ENCODE peak calls at places on chromosome 4, in six cellular contexts. N, I, J, U, O and G are unnamed samples. For H3K4me1, the result is how much of the 10 kb centered on the place peaks cover.

GRCh38 chr4:38673109-38673978 is 9.3 kb downstream of the KLF3 start:
- DNase-seq in N (no peak), I (peak), J (no peak), U (peak), O (peak), G (peak)

GRCh38 chr4:75513529-75514130 is 573 bp downstream of the RCHY1 start:
- DNase-seq in N (peak), I (no peak), J (no peak), U (no peak), O (peak), G (no peak)

GRCh38 chr4:119697887-119698393 is 69.3 kb upstream of the PDE5A start:
- DNase-seq in N (no peak), I (no peak), J (no peak), U (no peak), O (no peak), G (no peak)

GRCh38 chr4:10106421-10107039 is 10.1 kb downstream of the WDR1 start:
- DNase-seq in N (no peak), I (peak), J (peak), U (no peak), O (peak), G (peak)

GRCh38 chr4:55336138-55337034 is 9.7 kb upstream of the SRD5A3 start:
- DNase-seq in N (no peak), I (no peak), J (peak), U (no peak), O (no peak), G (no peak)

GRCh38 chr4:165464338-165464737 is 85.5 kb downstream of the CPE start:
- DNase-seq in N (no peak), I (no peak), J (no peak), U (no peak), O (no peak), G (no peak)

GRCh38 chr4:26268246-26268645 is 52.6 kb upstream of the RBPJ start:
- DNase-seq in N (no peak), I (no peak), J (peak), U (no peak), O (no peak), G (no peak)

GRCh38 chr4:189001283-189001970 is 862.2 kb downstream of the TRIML1 start:
- DNase-seq in N (no peak), I (no peak), J (peak), U (no peak), O (no peak), G (no peak)

GRCh38 chr4:144667500-144667899 is 21.5 kb downstream of the HHIP start:
- DNase-seq in N (no peak), I (no peak), J (no peak), U (no peak), O (no peak), G (no peak)

GRCh38 chr4:54961357-54961975 is 163.9 kb downstream of the KDR start:
- DNase-seq in N (peak), I (no peak), J (peak), U (peak), O (peak), G (no peak)

GRCh38 chr4:109998867-109999303 is 86.2 kb downstream of the EGF start:
- DNase-seq in N (peak), I (peak), J (peak), U (peak), O (peak), G (no peak)

GRCh38 chr4:24471623-24472510 is 112.5 kb downstream of the DHX15 start:
- DNase-seq in N (peak), I (peak), J (no peak), U (peak), O (no peak), G (peak)

GRCh38 chr4:8860892-8861575 is 10.6 kb downstream of the HMX1 start:
- DNase-seq in N (peak), I (no peak), J (no peak), U (no peak), O (no peak), G (no peak)

GRCh38 chr4:152309418-152309817 is 226.5 kb downstream of the FBXW7 start:
- DNase-seq in N (no peak), I (no peak), J (no peak), U (no peak), O (no peak), G (no peak)

GRCh38 chr4:17347445-17347844 is 164.4 kb downstream of the QDPR start:
- DNase-seq in N (peak), I (peak), J (peak), U (peak), O (peak), G (no peak)

DNA sequence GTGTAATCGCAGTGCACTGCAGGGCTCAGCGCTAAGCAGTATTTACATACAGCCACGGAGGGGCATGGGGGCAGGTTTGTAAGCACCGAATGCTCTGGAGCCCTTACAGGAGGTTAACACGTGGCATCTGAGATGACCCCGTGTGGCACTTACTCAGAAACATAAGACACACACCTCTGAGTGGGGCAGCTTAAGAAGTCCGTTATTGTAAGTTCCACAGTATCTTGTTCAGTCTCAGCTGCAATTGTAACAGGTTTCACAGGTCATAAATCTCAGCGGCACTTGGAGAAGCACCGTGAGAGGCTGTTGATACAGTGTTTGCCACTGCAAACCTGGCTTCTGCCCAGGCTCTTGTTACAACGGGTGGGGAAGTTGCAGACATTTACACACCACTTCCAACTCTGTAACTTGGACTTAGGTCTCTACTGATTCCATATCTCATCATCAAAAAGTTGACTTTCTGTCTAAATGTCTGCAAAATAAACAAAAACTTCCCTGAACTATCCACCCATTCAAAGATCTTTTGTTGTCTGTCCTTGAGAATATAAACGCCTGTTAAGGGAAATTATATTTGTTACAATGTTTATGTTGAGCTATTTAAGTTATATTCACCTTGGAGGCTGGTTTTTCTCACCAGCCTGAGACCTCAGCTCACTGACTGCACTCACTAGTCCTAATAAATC is 10.3 kb downstream of the CPLX1 start:
- DNase-seq in N (no peak), I (no peak), J (peak), U (no peak), O (no peak), G (peak)
- H3K27ac ChIP-seq in N (no peak), I (no peak), J (no peak), U (no peak), O (no peak), G (no peak)

DNA sequence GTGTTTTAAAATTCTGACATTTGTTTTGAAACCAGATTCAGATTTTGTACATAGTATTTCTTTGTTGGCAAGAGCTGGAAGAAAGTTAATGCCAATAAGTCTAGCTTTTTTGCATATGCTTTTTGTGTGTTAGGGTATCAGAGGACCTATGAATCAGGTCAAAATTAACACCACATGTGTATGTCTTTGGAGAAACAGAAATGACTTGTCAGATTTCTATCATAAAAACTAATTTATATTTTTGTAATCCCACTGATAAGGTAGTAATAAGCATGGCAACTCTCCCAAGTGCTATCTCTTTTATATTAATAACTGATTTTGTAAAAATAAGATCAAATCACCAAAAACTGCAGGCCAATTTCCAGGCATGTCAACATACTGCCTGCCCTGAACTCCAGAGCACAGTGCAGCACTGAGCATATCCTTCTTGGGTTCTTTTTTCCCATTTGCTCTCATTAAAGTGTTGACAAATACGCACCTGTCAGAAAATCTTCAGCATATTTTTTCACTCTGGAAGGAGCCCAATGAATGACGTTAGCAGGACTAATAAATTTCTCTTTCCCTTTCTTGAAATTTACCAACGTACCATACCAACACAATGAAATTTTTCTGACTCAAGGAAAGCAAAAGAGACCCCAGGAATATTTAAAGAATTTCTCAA is 65.5 kb downstream of the SH3RF1 start:
- DNase-seq in N (no peak), I (no peak), J (no peak), U (no peak), O (peak), G (no peak)
- H3K4me1 ChIP-seq in N (half or more), I (under half), J (under half), U (under half), O (under half), G (under half)

GRCh38 chr4:113623274-113623894 is 138.2 kb downstream of the CAMK2D start:
- DNase-seq in N (no peak), I (no peak), J (no peak), U (no peak), O (no peak), G (no peak)
- H3K27ac ChIP-seq in N (no peak), I (no peak), J (no peak), U (no peak), O (no peak), G (no peak)

DNA sequence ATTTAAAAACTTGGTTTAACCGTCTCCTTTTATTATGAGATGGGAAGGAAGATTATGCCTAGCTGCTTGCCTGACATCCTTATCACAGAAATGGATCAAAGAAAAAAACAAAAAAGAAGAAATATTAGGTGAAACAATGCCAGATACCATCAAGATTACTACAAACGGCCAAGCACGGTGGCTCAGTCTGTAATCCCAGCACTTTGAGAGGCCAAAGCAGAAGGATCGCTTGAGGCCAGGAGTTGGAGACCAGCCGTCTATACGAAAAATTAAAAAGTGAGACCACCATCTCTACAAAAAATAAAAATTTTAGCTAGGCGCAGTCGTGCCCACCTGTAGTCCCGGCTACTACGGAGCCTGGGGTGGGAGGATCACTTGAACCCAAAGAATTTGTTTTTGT is 2.3 kb downstream of the FRYL start:
- DNase-seq in N (no peak), I (no peak), J (no peak), U (no peak), O (no peak), G (no peak)
- H3K4me1 ChIP-seq in N (under half), I (under half), J (under half), U (under half), O (under half), G (half or more)

GRCh38 chr4:105909699-105910340 is 14.5 kb downstream of the NPNT start:
- DNase-seq in N (no peak), I (no peak), J (no peak), U (peak), O (peak), G (peak)
- H3K27ac ChIP-seq in N (no peak), I (no peak), J (no peak), U (no peak), O (no peak), G (peak)

GRCh38 chr4:184459413-184459812 is 14.9 kb downstream of the IRF2 start:
- DNase-seq in N (no peak), I (no peak), J (no peak), U (no peak), O (peak), G (no peak)
- H3K4me1 ChIP-seq in N (under half), I (under half), J (under half), U (under half), O (under half), G (under half)

DNA sequence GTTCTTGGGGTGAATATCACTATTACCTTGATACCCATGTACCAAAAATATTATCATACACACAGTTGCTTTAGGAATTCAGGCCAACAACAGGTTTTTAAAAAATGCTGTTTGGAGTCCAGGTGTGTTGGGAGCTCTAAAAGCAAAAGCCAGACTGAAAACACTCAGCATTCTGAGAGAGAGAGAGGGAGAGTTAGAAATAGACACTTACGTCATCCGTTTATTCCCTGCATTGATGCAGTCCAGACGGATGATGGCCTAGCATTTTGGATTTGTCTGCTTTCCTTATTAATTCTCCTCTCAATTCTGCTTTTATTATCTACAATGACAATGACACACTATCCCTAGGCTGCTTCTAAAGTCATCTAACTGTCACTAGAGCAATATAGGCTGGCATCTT is 358.3 kb upstream of the BOD1L1 start:
- DNase-seq in N (no peak), I (no peak), J (no peak), U (no peak), O (peak), G (no peak)
- H3K27ac ChIP-seq in N (no peak), I (no peak), J (no peak), U (no peak), O (peak), G (no peak)

GRCh38 chr4:122784261-122784660 is 42.4 kb upstream of the FGF2 start:
- DNase-seq in N (no peak), I (no peak), J (no peak), U (no peak), O (no peak), G (no peak)
- H3K4me1 ChIP-seq in N (under half), I (under half), J (under half), U (under half), O (under half), G (under half)